ENCODE peak calls at places on chromosomes 6 and 20, in four cellular contexts. M is tibial artery, Q is stomach, P is heart right ventricle. B is an unnamed sample. For H3K4me1, the result is how much of the 10 kb centered on the place peaks cover.

GRCh38 chr6:137911675-137912158 is 44.7 kb downstream of the TNFAIP3 start:
- DNase-seq in M (no peak), Q (no peak), P (no peak), B (no peak)

GRCh38 chr6:161303628-161304340 is 29.9 kb upstream of the AGPAT4 start:
- DNase-seq in M (no peak), Q (no peak), P (no peak), B (peak)

GRCh38 chr20:10550204-10551118 is 115.4 kb downstream of the SLX4IP start:
- DNase-seq in M (no peak), Q (no peak), P (no peak), B (no peak)

GRCh38 chr20:53078761-53079482 is 106.8 kb downstream of the TSHZ2 start:
- DNase-seq in M (no peak), Q (no peak), P (no peak), B (no peak)

GRCh38 chr20:35232575-35232974 is 6.1 kb downstream of the MMP24 start:
- DNase-seq in M (no peak), Q (no peak), P (no peak), B (peak)

GRCh38 chr6:126170433-126170832 is 169.5 kb upstream of the CENPW start:
- DNase-seq in M (no peak), Q (no peak), P (no peak), B (no peak)

GRCh38 chr6:54301770-54302169 is 6.5 kb upstream of the TINAG start:
- DNase-seq in M (no peak), Q (no peak), P (no peak), B (no peak)

GRCh38 chr20:53763707-53764415 is 170.2 kb upstream of the ZNF217 start:
- DNase-seq in M (no peak), Q (peak), P (no peak), B (no peak)

GRCh38 chr6:78808933-78809332 is 58.4 kb upstream of the IRAK1BP1 start:
- DNase-seq in M (no peak), Q (no peak), P (no peak), B (no peak)

GRCh38 chr20:53001502-53002301 is 29.5 kb downstream of the TSHZ2 start:
- DNase-seq in M (no peak), Q (no peak), P (no peak), B (no peak)

GRCh38 chr20:9392892-9393857 is 121.2 kb upstream of the LAMP5 start:
- DNase-seq in M (peak), Q (peak), P (peak), B (no peak)

GRCh38 chr6:151119823-151120524 is 119.8 kb upstream of the AKAP12 start:
- DNase-seq in M (no peak), Q (no peak), P (no peak), B (no peak)

GRCh38 chr6:169171951-169172350 is 81.7 kb downstream of the THBS2 start:
- DNase-seq in M (no peak), Q (no peak), P (no peak), B (peak)

GRCh38 chr20:4720977-4721349 is 746 bp upstream of the PRND start:
- DNase-seq in M (no peak), Q (no peak), P (no peak), B (no peak)

GRCh38 chr20:21516180-21516567 is 2.3 kb upstream of the NKX2-2 start:
- DNase-seq in M (no peak), Q (no peak), P (no peak), B (no peak)

GRCh38 chr20:63025534-63026331 is 19.0 kb upstream of the BHLHE23 start:
- DNase-seq in M (no peak), Q (no peak), P (no peak), B (no peak)

GRCh38 chr20:5531318-5532081 is 214.7 kb upstream of the PROKR2 start:
- DNase-seq in M (peak), Q (no peak), P (no peak), B (no peak)

GRCh38 chr6:119575721-119576120 is 226.2 kb upstream of the MAN1A1 start:
- DNase-seq in M (no peak), Q (no peak), P (no peak), B (peak)

GRCh38 chr6:170441316-170441715 is 111.8 kb downstream of the PSMB1 start:
- DNase-seq in M (no peak), Q (no peak), P (no peak), B (no peak)

GRCh38 chr6:158672726-158673125 is 22.9 kb downstream of the SYTL3 start:
- DNase-seq in M (no peak), Q (no peak), P (no peak), B (no peak)

GRCh38 chr20:63026582-63027424 is 20.0 kb upstream of the BHLHE23 start:
- DNase-seq in M (no peak), Q (no peak), P (no peak), B (no peak)

GRCh38 chr6:121612916-121613315 is 177.5 kb downstream of the GJA1 start:
- DNase-seq in M (no peak), Q (no peak), P (no peak), B (peak)

GRCh38 chr6:85795966-85796365 is 153.3 kb upstream of the SYNCRIP start:
- DNase-seq in M (no peak), Q (no peak), P (no peak), B (no peak)

GRCh38 chr20:24337074-24337473 is 132.4 kb upstream of the SYNDIG1 start:
- DNase-seq in M (no peak), Q (no peak), P (no peak), B (peak)

GRCh38 chr6:109772961-109773431 is 81.9 kb downstream of the FIG4 start:
- DNase-seq in M (no peak), Q (peak), P (peak), B (no peak)

GRCh38 chr6:105995403-105995699 is 90.8 kb upstream of the PRDM1 start:
- DNase-seq in M (no peak), Q (no peak), P (no peak), B (no peak)

GRCh38 chr6:18148304-18149025 is 6.4 kb downstream of the TPMT start:
- DNase-seq in M (no peak), Q (no peak), P (no peak), B (peak)

GRCh38 chr6:131368077-131368911 is 204.7 kb upstream of the ARG1 start:
- DNase-seq in M (peak), Q (peak), P (peak), B (no peak)

GRCh38 chr6:138451043-138451442 is 47.0 kb downstream of the HEBP2 start:
- DNase-seq in M (no peak), Q (no peak), P (no peak), B (no peak)

GRCh38 chr6:73547046-73547445 is 26.2 kb upstream of the EEF1A1 start:
- DNase-seq in M (no peak), Q (no peak), P (no peak), B (no peak)

GRCh38 chr20:61399433-61399832 is 147.4 kb downstream of the CDH4 start:
- DNase-seq in M (no peak), Q (no peak), P (no peak), B (no peak)

GRCh38 chr6:158605266-158605878 is 39.2 kb downstream of the DYNLT1 start:
- DNase-seq in M (peak), Q (peak), P (peak), B (peak)

GRCh38 chr20:3239026-3239866 is at the start of gene SLC4A11:
- DNase-seq in M (peak), Q (peak), P (peak), B (peak)

DNA sequence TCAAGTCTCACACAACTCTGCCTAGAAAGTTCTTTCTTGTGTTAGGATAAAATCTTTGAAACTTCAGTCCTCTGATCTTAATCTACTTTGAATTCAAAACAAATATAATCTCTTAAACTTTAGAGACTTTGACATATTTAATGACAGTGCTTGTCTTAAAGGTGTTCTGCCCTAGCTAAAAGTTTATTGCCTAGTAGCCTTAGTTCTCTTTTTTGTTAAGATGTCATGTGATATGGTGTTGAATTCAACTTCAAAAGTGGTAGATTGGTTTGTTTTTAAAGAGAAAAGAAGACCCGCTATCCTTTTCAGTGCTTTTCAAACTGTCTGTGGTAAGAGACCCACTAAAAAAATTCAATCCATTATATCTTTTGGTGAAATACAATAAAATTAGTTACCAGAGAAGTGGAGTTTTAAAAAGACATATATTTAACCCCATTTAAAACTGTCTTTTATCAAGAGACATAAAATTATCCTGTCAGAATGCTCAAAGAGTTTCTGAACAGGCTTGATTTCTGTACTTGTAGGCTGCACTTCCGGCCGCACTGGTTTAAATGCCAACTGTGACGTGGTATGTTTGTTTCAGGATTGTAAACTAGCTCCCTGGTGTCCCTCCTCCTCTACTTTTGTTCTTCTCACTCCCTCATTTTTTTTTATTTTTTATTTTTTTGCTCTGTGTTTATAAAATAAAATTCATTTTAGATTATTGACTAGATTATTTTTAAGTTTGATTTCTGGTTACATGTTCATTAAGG is 76.5 kb downstream of the QKI start:
- DNase-seq in M (peak), Q (peak), P (peak), B (no peak)
- TF ChIP-seq CTCF in M (no peak), Q (no peak), P (no peak), B (no peak)

GRCh38 chr6:107607109-107607508 is 117.2 kb downstream of the SOBP start:
- DNase-seq in M (no peak), Q (no peak), P (peak), B (no peak)
- H3K4me1 ChIP-seq in M (under half), Q (under half), P (half or more), B (under half)

GRCh38 chr6:19417713-19418112 is 419.5 kb upstream of the ID4 start:
- DNase-seq in M (no peak), Q (no peak), P (no peak), B (peak)
- H3K27ac ChIP-seq in M (no peak), Q (no peak), P (no peak), B (peak)

GRCh38 chr6:142824491-142824890 is 120.5 kb downstream of the HIVEP2 start:
- DNase-seq in M (no peak), Q (no peak), P (no peak), B (no peak)

GRCh38 chr6:142821860-142822259 is 123.1 kb downstream of the HIVEP2 start:
- DNase-seq in M (no peak), Q (no peak), P (no peak), B (no peak)

GRCh38 chr6:142823579-142823902 is 121.4 kb downstream of the HIVEP2 start:
- DNase-seq in M (no peak), Q (no peak), P (no peak), B (no peak)

GRCh38 chr6:142822383-142822782 is 122.6 kb downstream of the HIVEP2 start:
- DNase-seq in M (no peak), Q (no peak), P (no peak), B (no peak)

DNA sequence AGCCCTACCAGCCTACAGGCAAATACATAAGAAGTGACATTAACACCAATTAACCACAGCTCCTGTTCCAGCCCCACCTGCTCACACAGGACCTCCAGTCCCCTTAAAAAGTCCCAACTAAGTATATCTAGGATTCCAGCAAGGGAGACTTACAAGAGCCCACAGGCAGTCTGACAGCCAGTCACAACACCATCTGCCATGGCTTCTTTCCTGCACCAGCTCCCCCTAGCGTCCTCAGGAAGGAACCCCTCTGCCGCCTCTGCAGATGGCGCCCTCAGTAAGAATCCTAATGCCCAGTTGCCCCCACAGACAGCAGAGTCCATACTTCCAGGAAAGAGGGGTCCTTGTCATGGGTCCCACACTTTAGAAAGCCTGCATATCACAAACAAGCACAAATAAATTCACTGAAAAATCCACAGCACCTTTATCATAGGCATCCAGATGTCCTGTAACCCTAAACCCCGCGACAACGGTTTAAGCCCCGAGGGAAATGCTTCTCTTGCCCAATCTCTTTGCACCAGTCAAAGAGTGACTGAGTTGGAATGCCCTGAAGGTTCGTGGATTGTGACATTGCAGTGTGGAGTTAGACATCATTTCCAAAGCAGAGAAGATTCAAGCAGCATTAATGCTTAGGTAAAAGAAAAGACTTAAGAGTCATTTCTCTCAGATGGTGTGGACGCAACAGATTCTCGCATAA is 121.9 kb downstream of the HIVEP2 start:
- DNase-seq in M (no peak), Q (no peak), P (no peak), B (no peak)
- TF ChIP-seq CTCF in M (no peak), Q (no peak), P (no peak), B (peak)

DNA sequence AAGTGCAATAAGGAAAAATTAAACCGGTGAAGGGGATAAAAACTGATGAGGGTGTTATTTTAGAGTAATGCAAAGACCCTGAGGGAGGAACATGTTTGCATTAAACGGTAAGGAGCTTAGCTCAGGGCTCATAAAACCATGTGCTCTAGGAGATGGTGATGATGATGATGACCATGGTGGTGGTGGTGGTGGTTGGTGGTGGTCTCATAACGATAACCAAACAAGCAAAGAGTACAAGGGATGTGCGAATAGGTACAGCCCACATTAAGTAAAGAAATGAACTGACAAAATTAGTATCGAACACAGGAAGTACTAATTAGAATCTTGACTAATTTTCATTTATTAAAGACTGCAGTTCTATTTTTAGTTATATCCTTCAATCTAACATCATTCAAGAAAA is 139.1 kb downstream of the ATXN1 start:
- DNase-seq in M (no peak), Q (no peak), P (no peak), B (no peak)
- H3K4me1 ChIP-seq in M (under half), Q (under half), P (under half), B (under half)

DNA sequence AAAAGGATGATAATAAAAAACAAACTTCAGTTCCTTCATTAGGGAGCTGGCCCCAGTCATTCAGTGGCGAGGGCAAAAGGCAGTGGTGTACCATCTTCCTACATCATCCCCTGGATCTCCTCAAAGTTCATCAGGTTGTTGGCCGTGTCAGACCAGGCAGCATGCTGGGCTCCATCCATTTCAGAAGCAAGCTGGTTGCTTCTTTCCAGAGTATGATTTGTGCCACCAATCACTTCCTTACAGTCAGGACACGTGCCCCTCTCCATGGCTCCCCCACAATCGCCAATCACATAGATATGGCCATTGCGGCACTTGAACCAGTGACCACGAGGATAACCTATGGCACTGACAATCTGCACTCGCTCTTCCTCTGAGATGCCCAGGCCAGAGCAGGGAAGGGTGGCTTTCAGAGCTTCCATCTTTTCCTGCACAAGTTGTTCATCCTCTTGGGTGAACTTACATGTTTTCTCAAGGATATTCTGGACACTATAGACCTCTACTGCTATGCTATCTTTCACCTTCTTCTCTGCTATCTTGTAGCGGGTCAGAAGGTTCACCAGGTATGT is 28.0 kb downstream of the DDX27 start:
- DNase-seq in M (no peak), Q (no peak), P (no peak), B (no peak)
- H3K27ac ChIP-seq in M (no peak), Q (peak), P (no peak), B (no peak)

GRCh38 chr6:129469070-129469662 is 240.8 kb downstream of the ARHGAP18 start:
- DNase-seq in M (no peak), Q (no peak), P (no peak), B (peak)
- TF ChIP-seq CTCF in M (no peak), Q (no peak), P (no peak), B (peak)

B was measured in foreskin keratinocyte.